ENCODE peak calls at places on chromosomes 3 and 15, in four cellular contexts. I, Q, Y and S are unnamed samples.

GRCh38 chr3:35649405-35649804 is 10.1 kb downstream of the ARPP21 start:
- DNase-seq in Q (no peak), Y (no peak), I (no peak), S (no peak)

GRCh38 chr3:116947809-116948208 is 238.2 kb downstream of the TUSC7 start:
- DNase-seq in Y (peak; percentile 51), I (no peak), Q (no peak), S (no peak)

GRCh38 chr3:115931581-115931980 is 308.3 kb downstream of the GAP43 start:
- DNase-seq in I (no peak), Q (no peak), Y (no peak), S (no peak)

GRCh38 chr3:24680214-24680967 is 185.7 kb upstream of the THRB start:
- DNase-seq in Y (peak; percentile 42), I (peak; percentile 64), Q (peak; percentile 37), S (peak; percentile 73)

GRCh38 chr3:115071611-115072010 is 75.5 kb downstream of the ZBTB20 start:
- DNase-seq in Y (no peak), I (no peak), Q (no peak), S (no peak)

GRCh38 chr3:54856271-54856670 is 71.6 kb downstream of the LRTM1 start:
- DNase-seq in Q (no peak), Y (no peak), I (no peak), S (no peak)

GRCh38 chr3:33001889-33002288 is 50.4 kb downstream of the CCR4 start:
- DNase-seq in I (no peak), Y (no peak), Q (no peak), S (no peak)

GRCh38 chr3:55486101-55486856 is 827 bp downstream of the WNT5A start:
- DNase-seq in Y (peak; percentile 41), I (peak; percentile 59), Q (peak; percentile 83), S (no peak)

GRCh38 chr15:31275331-31276262 is 51.0 kb upstream of the KLF13 start:
- DNase-seq in I (no peak), Y (no peak), Q (no peak), S (peak; percentile 30)

GRCh38 chr15:71800835-71801745 is 9.3 kb upstream of the NR2E3 start:
- DNase-seq in Q (peak; percentile 93), Y (peak; percentile 53), I (no peak), S (no peak)

GRCh38 chr15:83844742-83845141 is 190.8 kb downstream of the ADAMTSL3 start:
- DNase-seq in Y (no peak), Q (peak; percentile 41), I (peak; percentile 61), S (no peak)

GRCh38 chr3:108159865-108160264 is 62.4 kb downstream of the IFT57 start:
- DNase-seq in Y (no peak), Q (peak; percentile 31), I (no peak), S (no peak)

GRCh38 chr3:43709022-43709421 is 18.3 kb downstream of the ABHD5 start:
- DNase-seq in I (no peak), Q (peak; percentile 90), Y (no peak), S (no peak)

GRCh38 chr3:123346726-123347125 is 102.2 kb downstream of the ADCY5 start:
- DNase-seq in Q (peak; percentile 3), Y (no peak), I (no peak), S (no peak)

GRCh38 chr3:54146383-54147239 is 24.3 kb downstream of the CACNA2D3 start:
- DNase-seq in Y (peak; percentile 38), I (no peak), Q (no peak), S (peak; percentile 71)

GRCh38 chr3:97968376-97968775 is 3.9 kb downstream of the RIOX2 start:
- DNase-seq in Y (peak; percentile 47), Q (no peak), I (no peak), S (no peak)

GRCh38 chr15:80694624-80695098 is 449 bp upstream of the ABHD17C start:
- DNase-seq in I (no peak), Y (peak; percentile 44), Q (no peak), S (no peak)

GRCh38 chr3:187041362-187042061 is 97.8 kb downstream of the RPL39L start:
- DNase-seq in I (no peak), Q (no peak), Y (peak; percentile 44), S (no peak)
- H3K27ac ChIP-seq in I (no peak overlapping the region), Q (no peak overlapping the region), Y (no peak overlapping the region), S (peak overlapping the region; percentile 20)

DNA sequence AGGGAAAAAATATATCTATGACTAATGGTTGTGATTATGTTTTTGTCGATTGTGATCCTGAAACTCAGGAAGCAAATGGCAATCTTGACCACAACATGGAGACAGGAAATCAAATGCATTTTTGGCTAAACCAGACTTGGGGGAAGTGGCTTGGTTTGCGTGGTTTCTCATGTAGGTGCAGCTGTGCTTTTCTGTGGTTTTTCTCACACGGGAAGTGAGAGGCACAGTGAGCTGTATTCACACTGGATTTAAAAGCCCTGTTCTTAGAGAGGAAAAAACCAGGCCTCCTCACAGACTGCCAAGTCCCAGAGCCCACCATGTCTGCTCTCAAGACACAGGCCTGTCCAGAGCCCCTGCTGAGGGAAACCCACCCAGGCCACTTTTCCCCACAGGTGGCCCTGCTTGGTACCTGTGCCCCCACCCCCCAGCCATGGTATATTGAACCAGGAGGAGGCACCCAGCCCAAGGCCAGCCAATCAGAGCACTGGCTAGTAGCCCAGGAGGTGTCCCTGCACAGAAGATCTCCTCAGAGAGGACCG is 46.2 kb downstream of the BTD start:
- DNase-seq in Y (peak; percentile 95), I (no peak), Q (peak; percentile 91), S (no peak)
- H3K27ac ChIP-seq in Y (peak overlapping the region; percentile 94), I (peak overlapping the region; percentile 75), Q (peak overlapping the region; percentile 91), S (peak overlapping the region; percentile 56)

GRCh38 chr3:173916799-173917198 is 519.3 kb downstream of the NLGN1 start:
- DNase-seq in Q (no peak), I (no peak), Y (peak; percentile 57), S (no peak)
- H3K27ac ChIP-seq in Q (no peak overlapping the region), I (no peak overlapping the region), Y (peak overlapping the region; percentile 4), S (no peak overlapping the region)

GRCh38 chr15:69324031-69324430 is 25.3 kb downstream of the PAQR5 start:
- DNase-seq in I (no peak), Y (no peak), Q (no peak), S (no peak)

GRCh38 chr15:69324565-69324964 is 25.9 kb downstream of the PAQR5 start:
- DNase-seq in I (no peak), Y (no peak), Q (no peak), S (no peak)

GRCh38 chr15:69325456-69325971 is 26.8 kb downstream of the PAQR5 start:
- DNase-seq in I (no peak), Y (no peak), Q (no peak), S (no peak)

DNA sequence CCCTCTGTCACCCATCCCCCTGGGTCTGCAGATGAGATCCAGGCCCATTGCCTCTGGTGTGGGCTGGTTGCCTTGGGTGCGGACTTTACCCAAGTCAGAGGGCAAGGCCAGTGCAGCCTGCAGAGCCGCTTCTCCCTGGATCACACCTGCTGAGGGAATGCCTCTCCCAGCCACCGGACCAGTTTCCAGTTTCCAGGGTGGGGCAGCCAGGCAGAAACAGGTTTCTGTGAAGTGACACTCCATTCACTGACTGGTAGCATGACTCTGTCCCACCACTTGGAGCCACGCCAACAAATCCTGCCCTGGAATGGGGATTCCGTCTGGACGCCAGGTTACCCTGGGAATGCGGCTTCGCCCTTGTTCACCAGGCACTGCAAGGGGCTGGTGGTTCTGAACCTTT is 30.0 kb downstream of the PAQR5 start:
- DNase-seq in Q (no peak), I (no peak), Y (no peak), S (no peak)
- H3K27ac ChIP-seq in Q (no peak overlapping the region), I (no peak overlapping the region), Y (no peak overlapping the region), S (no peak overlapping the region)

DNA sequence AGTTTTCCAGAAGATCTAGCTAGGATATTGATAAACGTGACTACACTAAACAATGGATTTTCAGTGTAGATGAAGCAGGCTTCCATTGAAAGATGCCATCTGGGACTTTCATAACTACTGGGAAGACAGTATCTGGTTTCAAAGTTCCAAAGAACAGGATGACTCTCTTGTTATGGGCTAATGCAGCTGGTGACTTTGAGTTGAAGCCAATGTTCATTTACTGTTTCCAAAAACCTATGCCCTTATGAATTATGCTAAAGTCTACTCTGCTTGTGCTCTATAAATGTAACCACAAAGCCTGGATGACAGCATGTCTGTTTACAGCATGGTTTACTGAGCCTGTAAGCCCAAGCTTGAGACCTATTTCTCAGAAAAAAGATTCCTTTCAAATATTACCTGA is 245.4 kb downstream of the GBE1 start:
- DNase-seq in I (no peak), Q (peak; percentile 65), Y (no peak), S (no peak)
- H3K27ac ChIP-seq in I (no peak overlapping the region), Q (no peak overlapping the region), Y (no peak overlapping the region), S (no peak overlapping the region)

DNA sequence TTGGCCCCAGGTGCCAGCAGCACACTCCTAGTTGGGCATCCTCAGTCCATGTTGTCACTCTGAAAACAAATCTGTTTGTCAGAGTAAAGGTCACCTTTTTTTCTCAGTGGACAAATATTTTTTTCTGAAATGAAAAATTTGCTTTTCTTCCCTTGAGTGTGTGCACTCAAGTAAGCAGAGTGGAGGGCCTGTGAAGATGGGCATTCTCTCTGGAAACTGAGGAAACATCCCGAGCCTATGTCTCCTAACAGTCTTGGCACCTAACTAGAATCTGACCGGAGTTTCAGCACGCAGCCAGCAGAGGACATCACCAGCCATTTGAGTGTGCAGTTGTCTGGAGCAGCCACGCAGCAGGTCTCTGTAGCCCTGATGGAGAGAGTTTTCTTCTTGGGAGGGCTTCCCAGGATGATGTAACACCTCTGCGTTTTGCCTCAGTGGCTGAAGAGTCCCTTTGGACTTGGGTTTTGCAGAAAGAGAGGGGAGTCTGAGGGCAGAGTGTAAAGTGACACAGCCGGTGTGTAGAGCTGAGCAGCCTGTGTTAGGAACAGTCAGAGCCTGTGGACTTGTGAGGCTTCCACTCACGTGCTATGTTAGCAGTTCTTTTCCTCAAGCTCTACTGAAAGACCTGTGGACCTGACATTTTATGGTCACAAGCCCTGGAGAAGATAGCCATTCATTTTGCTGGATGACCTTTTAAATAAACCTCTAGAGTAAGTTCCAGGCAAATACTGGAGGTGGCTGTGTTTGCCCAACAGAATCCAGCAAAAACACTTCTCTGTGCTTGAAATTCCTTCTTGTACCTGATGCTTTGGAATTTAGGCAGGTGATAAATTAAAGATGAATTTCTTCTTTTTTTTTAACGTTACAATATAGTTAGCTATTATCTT is 51.6 kb downstream of the ABHD2 start:
- DNase-seq in Y (no peak), I (no peak), Q (peak; percentile 27), S (no peak)
- H3K27ac ChIP-seq in Y (no peak overlapping the region), I (no peak overlapping the region), Q (no peak overlapping the region), S (peak overlapping the region; percentile 91)

DNA sequence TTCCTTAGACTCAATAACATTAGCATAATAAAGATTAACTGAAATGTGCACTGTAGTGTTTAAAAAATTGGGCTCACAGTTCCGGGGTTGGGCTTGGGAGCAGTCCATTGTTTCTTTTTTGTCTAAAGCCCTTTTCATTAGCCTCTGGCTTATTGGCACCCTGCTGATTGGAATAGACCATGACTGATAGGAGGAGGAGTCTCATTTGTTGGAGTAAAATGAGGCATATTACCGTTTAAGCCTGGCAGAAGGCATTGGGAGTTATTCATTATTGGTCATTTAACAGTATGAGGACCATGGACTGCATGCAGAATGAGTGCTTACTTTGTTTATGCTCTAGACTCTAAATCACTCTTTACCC is 139.0 kb upstream of the CGNL1 start:
- DNase-seq in Q (no peak), I (no peak), Y (no peak), S (no peak)
- H3K27ac ChIP-seq in Q (no peak overlapping the region), I (no peak overlapping the region), Y (no peak overlapping the region), S (no peak overlapping the region)